ENCODE peak calls at places on chromosomes 6 and 20, in eight cellular contexts. H, A, E, M, K, X, J and P are unnamed samples. For H3K36me3 and H4K20me1, the result is how much of the 10 kb centered on the place peaks cover.

GRCh38 chr6:99606670-99607415 is at the start of gene PRDM13:
- DNase-seq in J (no peak), H (no peak), X (no peak), E (no peak), K (peak), A (no peak), M (no peak), P (no peak)

GRCh38 chr20:10581823-10582222 is 92.0 kb downstream of the JAG1 start:
- DNase-seq in M (no peak), J (no peak), H (no peak), K (no peak), E (peak), A (no peak), X (peak), P (no peak)

GRCh38 chr20:2840967-2841531 is 504 bp downstream of the VPS16 start:
- DNase-seq in K (peak), H (peak), A (no peak), J (peak), M (peak), X (peak), E (peak), P (peak)

GRCh38 chr20:5171074-5171789 is 44.4 kb downstream of the CDS2 start:
- DNase-seq in X (no peak), M (no peak), H (no peak), A (no peak), J (no peak), K (no peak), E (no peak), P (no peak)

GRCh38 chr20:33301192-33301930 is 18.3 kb downstream of the BPIFB1 start:
- DNase-seq in K (no peak), X (no peak), H (no peak), A (no peak), M (peak), E (no peak), J (no peak), P (no peak)

GRCh38 chr20:57652865-57653545 is 32.8 kb upstream of the ZBP1 start:
- DNase-seq in M (no peak), X (no peak), H (no peak), J (peak), K (no peak), E (no peak), A (no peak), P (no peak)

GRCh38 chr6:135904666-135905065 is 53.2 kb downstream of the PDE7B start:
- DNase-seq in M (peak), X (peak), J (no peak), E (peak), K (no peak), A (no peak), H (no peak), P (no peak)

GRCh38 chr20:58246346-58246745 is 17.9 kb upstream of the ANKRD60 start:
- DNase-seq in A (no peak), X (no peak), K (no peak), H (peak), M (peak), E (peak), J (no peak), P (peak)

GRCh38 chr20:46998497-46999190 is 104.0 kb downstream of the EYA2 start:
- DNase-seq in M (no peak), A (no peak), K (no peak), X (no peak), H (no peak), J (no peak), E (no peak), P (no peak)

GRCh38 chr6:15793288-15793687 is 130.5 kb upstream of the DTNBP1 start:
- DNase-seq in X (peak), E (peak), A (no peak), K (no peak), J (no peak), H (peak), M (peak), P (no peak)

GRCh38 chr6:170082067-170082466 is 208.8 kb downstream of the DLL1 start:
- DNase-seq in A (no peak), M (no peak), K (no peak), X (no peak), E (no peak), J (no peak), H (no peak), P (no peak)

GRCh38 chr6:36642913-36643817 is 35.3 kb upstream of the CDKN1A start:
- DNase-seq in A (no peak), M (peak), X (peak), J (no peak), H (peak), E (peak), K (no peak), P (peak)

GRCh38 chr20:36120241-36120640 is 34.3 kb upstream of the EPB41L1 start:
- DNase-seq in H (no peak), M (no peak), X (no peak), J (no peak), K (no peak), A (no peak), E (no peak), P (no peak)

GRCh38 chr6:6333498-6333897 is 13.0 kb upstream of the F13A1 start:
- DNase-seq in K (no peak), A (no peak), H (no peak), J (no peak), E (peak), M (no peak), X (no peak), P (no peak)

DNA sequence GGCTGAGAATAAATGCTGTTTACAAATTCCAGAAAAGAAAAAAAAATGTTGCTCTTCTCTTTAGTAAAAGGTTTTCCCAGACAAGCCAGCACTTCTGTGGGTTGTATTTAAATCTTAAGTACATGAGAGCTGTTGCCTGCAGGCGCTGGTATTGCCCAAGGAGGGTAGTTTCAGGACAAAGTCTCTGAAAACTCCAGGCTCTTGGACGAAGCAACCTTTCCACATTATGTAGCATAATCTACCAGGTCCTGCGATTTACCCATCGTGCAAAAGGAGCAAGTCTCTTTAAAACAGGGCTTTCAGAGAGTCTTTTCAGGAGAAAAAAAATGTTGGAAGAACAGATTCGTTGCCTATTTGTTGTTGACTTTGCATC is 65.6 kb downstream of the PLG start:
- DNase-seq in H (no peak), X (no peak), E (no peak), J (no peak), A (no peak), M (no peak), K (no peak), P (no peak)
- H3K36me3 ChIP-seq in H (under half), X (under half), E (under half), J (under half), A (under half), M (under half), K (under half), P (under half)

DNA sequence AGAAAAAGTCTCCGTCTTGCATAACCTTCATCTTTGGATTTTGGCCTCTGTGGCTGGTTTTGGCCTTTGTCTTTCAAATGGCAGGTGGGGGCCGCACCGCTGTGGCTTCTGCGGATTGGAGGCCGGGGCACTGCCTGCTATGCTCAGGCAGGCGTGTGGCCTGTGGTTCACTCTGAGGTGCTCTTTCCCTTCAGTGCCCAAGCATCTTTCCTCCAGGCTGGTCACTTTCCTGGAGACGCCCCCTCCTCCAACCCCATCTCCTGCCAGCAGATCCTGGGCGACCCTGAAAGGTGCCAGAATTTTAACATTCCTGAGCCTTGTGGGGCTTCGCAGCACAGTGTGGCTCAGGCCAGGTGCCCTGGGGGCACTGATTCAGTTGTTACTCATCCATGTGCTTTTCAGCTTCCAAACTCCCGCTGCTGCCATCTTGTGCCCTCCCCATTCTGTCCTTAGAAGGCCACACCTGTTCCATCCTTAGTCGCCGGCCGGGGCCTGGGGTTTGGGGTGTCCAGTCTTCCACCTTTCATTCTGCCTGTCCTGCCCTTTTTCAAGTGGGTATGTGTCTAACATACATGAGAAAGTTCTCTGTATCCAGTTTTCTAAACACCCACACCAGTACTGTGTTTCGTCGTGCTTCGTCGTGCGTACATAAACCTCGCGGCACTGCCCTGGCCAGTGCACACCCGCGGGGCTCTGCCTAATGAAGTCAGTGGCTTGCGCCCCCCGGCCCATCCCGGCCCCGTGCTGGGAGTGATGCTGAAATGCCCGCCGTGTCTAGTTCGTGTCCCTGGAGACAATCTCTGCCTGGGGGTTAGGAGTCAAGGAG is 12.1 kb downstream of the SS18L1 start:
- DNase-seq in K (no peak), E (peak), M (no peak), A (no peak), H (no peak), J (no peak), X (peak), P (no peak)
- TF ChIP-seq CTCF in K (no peak), E (no peak), M (no peak), A (no peak), H (no peak), J (no peak), X (no peak), P (no peak)

GRCh38 chr20:62961310-62961783 is 8.8 kb downstream of the SLC17A9 start:
- DNase-seq in X (no peak), K (no peak), M (no peak), A (no peak), E (no peak), H (no peak), J (peak), P (no peak)
- H4K20me1 ChIP-seq in X (under half), K (under half), M (under half), A (under half), E (under half), H (under half), J (under half), P (under half)

GRCh38 chr20:63596423-63596822 is 22.4 kb upstream of the HELZ2 start:
- DNase-seq in M (no peak), H (no peak), K (no peak), X (no peak), E (no peak), J (no peak), A (no peak), P (no peak)

GRCh38 chr20:63597651-63598478 is 23.8 kb upstream of the HELZ2 start:
- DNase-seq in X (no peak), E (no peak), A (no peak), K (no peak), J (no peak), M (no peak), H (no peak), P (no peak)

GRCh38 chr20:63599396-63600050 is 25.5 kb upstream of the HELZ2 start:
- DNase-seq in H (no peak), J (no peak), M (no peak), X (no peak), A (no peak), E (no peak), K (no peak), P (no peak)

GRCh38 chr20:63595416-63596127 is 21.5 kb upstream of the HELZ2 start:
- DNase-seq in E (no peak), A (no peak), M (no peak), H (no peak), X (no peak), J (no peak), K (no peak), P (no peak)

DNA sequence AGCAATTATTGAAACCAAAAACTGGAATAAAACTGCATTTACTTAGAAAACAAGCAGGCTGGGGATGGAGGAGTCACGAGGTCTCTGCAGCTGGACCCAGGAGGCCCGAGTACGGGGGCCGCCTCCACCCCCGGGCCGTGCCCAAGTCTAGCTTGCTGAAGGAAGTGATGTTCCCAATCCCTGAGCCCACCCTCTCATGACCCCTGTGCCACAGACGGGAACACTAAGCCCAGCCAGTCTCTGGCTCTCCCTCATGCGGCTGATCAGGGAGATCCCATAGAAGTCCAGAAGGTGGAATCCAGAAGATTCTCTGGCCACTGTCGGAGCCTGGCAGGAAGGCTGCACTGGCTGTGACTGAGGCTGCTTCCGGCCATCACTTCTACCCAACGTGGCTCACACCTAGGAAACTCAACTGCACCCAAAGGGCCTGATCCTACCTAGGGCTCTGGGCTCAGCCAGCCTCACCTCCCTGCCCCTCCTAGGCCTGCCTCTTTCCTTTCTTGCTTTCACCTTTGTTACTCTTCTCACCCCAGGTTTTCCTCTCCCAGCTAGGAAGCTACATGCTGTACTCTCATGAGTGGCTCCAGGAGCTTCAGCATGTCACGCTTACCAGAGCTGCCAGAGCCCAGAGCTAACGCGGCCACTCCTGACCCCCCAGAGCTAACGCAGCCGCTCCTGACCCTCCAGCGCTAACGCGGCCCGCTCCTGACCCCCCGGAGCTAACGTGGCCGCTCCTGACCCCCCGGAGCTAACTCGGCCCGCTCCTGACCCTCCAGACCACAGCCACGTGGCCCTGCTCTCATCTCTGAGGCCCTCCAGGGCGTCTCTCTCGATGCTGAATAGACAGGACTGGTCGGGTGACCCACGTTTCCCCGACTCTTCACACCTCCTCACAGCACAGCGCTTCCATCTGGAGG is 24.7 kb upstream of the HELZ2 start:
- DNase-seq in M (no peak), A (no peak), H (no peak), K (no peak), X (no peak), J (no peak), E (no peak), P (no peak)
- H3K36me3 ChIP-seq in M (under half), A (under half), H (under half), K (under half), X (under half), J (under half), E (under half), P (under half)